ENCODE peak calls at places on chromosomes 1 and 21, in six cellular contexts. P is GM23248, C is hepatocyte, G is neural progenitor cell, A is HCT116, V is astrocyte. U is an unnamed sample.
A peak's percentile ranks its signal among the peaks of the same experiment; 100 is the strongest.

GRCh38 chr1:88145752-88146151 is 538.3 kb upstream of the PKN2 start:
- DNase-seq in C (peak; percentile 6), A (no peak), P (no peak), G (no peak), V (no peak), U (peak; percentile 2)

GRCh38 chr1:190119683-190120082 is 358.0 kb downstream of the BRINP3 start:
- DNase-seq in A (no peak), G (peak; percentile 9), V (no peak), C (no peak), P (no peak), U (no peak)

GRCh38 chr1:12014141-12014981 is 4.9 kb upstream of the MIIP start:
- DNase-seq in A (no peak), P (peak; percentile 84), C (no peak), V (peak; percentile 61), G (no peak), U (no peak)

GRCh38 chr1:99968214-99968613 is 1.6 kb upstream of the SLC35A3 start:
- DNase-seq in V (no peak), A (no peak), C (no peak), G (no peak), P (no peak), U (no peak)

GRCh38 chr1:6262570-6263420 is 1.9 kb upstream of the GPR153 start:
- DNase-seq in V (no peak), C (no peak), A (no peak), G (no peak), P (peak; percentile 63), U (no peak)

GRCh38 chr1:1958071-1958541 is 39.0 kb upstream of the TMEM52 start:
- DNase-seq in V (no peak), G (no peak), C (no peak), P (no peak), A (no peak), U (no peak)

GRCh38 chr21:42120056-42120903 is 49.2 kb downstream of the UMODL1 start:
- DNase-seq in P (no peak), A (no peak), G (no peak), C (peak; percentile 50), V (no peak), U (no peak)

GRCh38 chr1:207069059-207069458 is 16.0 kb downstream of the PFKFB2 start:
- DNase-seq in C (no peak), V (no peak), G (no peak), A (no peak), P (no peak), U (no peak)

GRCh38 chr1:21012937-21013336 is 163.8 kb downstream of the EIF4G3 start:
- DNase-seq in P (peak; percentile 72), G (peak; percentile 55), C (peak; percentile 65), A (no peak), V (peak; percentile 63), U (peak; percentile 62)

GRCh38 chr1:181583598-181583997 is 100.3 kb downstream of the CACNA1E start:
- DNase-seq in P (no peak), A (peak; percentile 4), C (peak; percentile 64), V (no peak), G (peak; percentile 23), U (no peak)

GRCh38 chr1:15229569-15230170 is 17.4 kb upstream of the FHAD1 start:
- DNase-seq in G (no peak), C (no peak), A (no peak), P (no peak), V (no peak), U (no peak)

GRCh38 chr1:165355221-165355976 is 1.1 kb downstream of the LMX1A start:
- DNase-seq in A (no peak), C (no peak), V (no peak), P (no peak), G (peak; percentile 63), U (no peak)

GRCh38 chr1:165353731-165354671 is 2.5 kb downstream of the LMX1A start:
- DNase-seq in A (no peak), V (no peak), G (peak; percentile 65), P (no peak), C (no peak), U (no peak)

GRCh38 chr1:165354739-165355138 is 1.8 kb downstream of the LMX1A start:
- DNase-seq in G (peak; percentile 70), V (no peak), C (no peak), P (no peak), A (no peak), U (no peak)

GRCh38 chr1:165355977-165356811 is at the start of gene LMX1A:
- DNase-seq in P (peak; percentile 35), C (peak; percentile 29), V (no peak), A (no peak), G (peak; percentile 68), U (no peak)

DNA sequence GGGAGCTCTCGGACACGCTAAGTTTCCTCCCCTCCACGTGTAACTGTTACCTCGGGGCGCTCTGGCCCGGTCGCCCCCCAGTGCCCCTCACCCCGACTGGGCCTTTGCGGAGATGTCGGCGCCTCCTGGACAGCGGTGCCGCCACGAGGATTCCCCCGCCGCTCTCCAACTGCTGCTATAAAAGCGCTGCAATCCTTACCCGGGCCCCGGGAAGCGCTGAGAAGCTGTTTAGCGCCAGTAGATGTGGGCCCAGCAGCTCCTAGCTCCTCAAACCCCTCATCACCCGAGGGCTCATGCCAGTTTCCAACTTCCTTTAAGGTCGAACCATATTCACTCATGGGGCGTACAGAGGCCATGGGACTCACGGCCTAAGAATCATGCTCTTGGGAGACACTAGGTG is 361 bp upstream of the LMX1A start:
- DNase-seq in P (no peak), V (no peak), A (no peak), C (no peak), G (peak; percentile 69), U (no peak)
- TF ChIP-seq EZH2 in P (no peak), V (no peak), A (no peak), C (no peak), G (no peak), U (no peak)

GRCh38 chr1:58251415-58252073 is 295.0 kb downstream of the OMA1 start:
- DNase-seq in A (peak; percentile 7), V (no peak), P (peak; percentile 38), C (peak; percentile 10), G (peak; percentile 61), U (no peak)
- H3K27me3 ChIP-seq in A (peaks cover 31% of the 10 kb centered on the region), V (peaks cover 17% of the 10 kb centered on the region), P (peaks cover 32% of the 10 kb centered on the region), C (peaks cover 59% of the 10 kb centered on the region), G (peaks cover 23% of the 10 kb centered on the region), U (peaks cover 10% of the 10 kb centered on the region)

GRCh38 chr1:60132985-60133673 is 59.6 kb upstream of the C1orf87 start:
- DNase-seq in V (peak; percentile 91), G (no peak), P (peak; percentile 95), C (peak; percentile 11), A (no peak), U (peak; percentile 81)
- TF ChIP-seq EZH2 in V (no peak), G (no peak), P (no peak), C (no peak), A (no peak), U (no peak)

DNA sequence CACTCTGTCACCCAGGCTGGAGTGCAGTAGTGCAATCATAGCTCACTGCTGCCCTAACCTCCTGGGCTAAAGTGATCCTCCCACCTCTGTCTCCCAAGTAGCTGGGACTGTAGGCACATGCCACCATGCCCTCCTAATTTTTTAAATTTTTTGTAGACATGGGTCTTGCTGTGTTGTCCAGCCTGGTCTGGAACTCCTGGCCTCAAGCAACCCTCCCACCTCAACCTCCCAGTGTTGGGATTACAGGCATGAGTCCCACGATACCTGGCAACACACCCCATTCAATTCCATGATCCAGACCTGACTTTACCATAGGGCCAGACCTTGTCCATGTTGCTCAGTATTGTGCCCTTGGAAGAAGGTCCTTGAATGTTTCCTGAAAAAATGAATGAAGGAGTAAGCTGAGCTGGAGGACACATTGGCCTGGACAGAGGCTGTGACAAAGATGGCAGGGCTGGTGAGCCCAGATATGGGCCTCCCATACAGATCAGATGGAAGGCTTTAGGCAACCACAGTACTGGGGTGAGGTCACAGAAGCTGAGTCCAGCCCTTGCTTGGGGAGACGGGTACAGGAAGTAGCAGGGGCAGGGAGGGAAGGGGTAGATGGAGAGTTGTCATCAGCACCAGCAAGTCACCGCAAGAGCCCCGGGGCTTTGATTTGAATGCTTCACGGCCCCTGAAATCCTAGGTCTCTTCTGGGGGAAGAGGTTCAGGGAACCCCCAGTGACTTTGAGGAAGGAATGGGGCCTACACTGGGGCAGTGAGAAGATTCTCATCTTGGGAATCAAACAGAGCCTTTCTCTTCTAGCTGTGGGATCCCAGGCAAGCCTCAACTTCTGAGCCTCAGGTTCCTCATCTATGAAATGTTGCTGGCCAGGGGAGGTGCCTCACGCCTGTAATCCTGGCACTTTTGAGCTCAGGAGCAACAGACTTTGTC is 40.1 kb upstream of the DMBX1 start:
- DNase-seq in A (no peak), C (no peak), G (no peak), V (no peak), P (no peak), U (no peak)
- H3K27me3 ChIP-seq in A (no peaks in the 10 kb centered on the region), C (peaks cover 89% of the 10 kb centered on the region), G (peaks cover 100% of the 10 kb centered on the region), V (peaks cover 63% of the 10 kb centered on the region), P (peaks cover 48% of the 10 kb centered on the region), U (peaks cover 35% of the 10 kb centered on the region)

U was measured in fibroblast of lung.